ENCODE peak calls at places on chromosomes 16 and 17, in five cellular contexts. One of them, this sample, is unnamed.

GRCh38 chr16:25258856-25259179 is 1.2 kb upstream of the ZKSCAN2 start:
- DNase-seq in thoracic aorta: no peak
- DNase-seq in AG09309: no peak
- DNase-seq in heart left ventricle: no peak
- DNase-seq in cardiac muscle cell: no peak
- DNase-seq in this sample: no peak

GRCh38 chr17:40319651-40320550 is 10.9 kb downstream of the RARA start:
- DNase-seq in thoracic aorta: no peak
- DNase-seq in AG09309: no peak
- DNase-seq in heart left ventricle: no peak
- DNase-seq in cardiac muscle cell: no peak
- DNase-seq in this sample: no peak

GRCh38 chr16:83015871-83016270 is 389.1 kb downstream of the CDH13 start:
- DNase-seq in thoracic aorta: no peak
- DNase-seq in AG09309: peak
- DNase-seq in heart left ventricle: no peak
- DNase-seq in cardiac muscle cell: no peak
- DNase-seq in this sample: no peak

GRCh38 chr16:23508589-23509440 is 1.5 kb downstream of the GGA2 start:
- DNase-seq in thoracic aorta: no peak
- DNase-seq in AG09309: no peak
- DNase-seq in heart left ventricle: no peak
- DNase-seq in cardiac muscle cell: peak
- DNase-seq in this sample: no peak

GRCh38 chr17:62627904-62628603 is 584 bp downstream of the MRC2 start:
- DNase-seq in thoracic aorta: no peak
- DNase-seq in AG09309: no peak
- DNase-seq in heart left ventricle: peak
- DNase-seq in cardiac muscle cell: peak
- DNase-seq in this sample: peak

GRCh38 chr17:31439716-31440115 is 48.2 kb downstream of the RAB11FIP4 start:
- DNase-seq in thoracic aorta: no peak
- DNase-seq in AG09309: no peak
- DNase-seq in heart left ventricle: no peak
- DNase-seq in cardiac muscle cell: no peak
- DNase-seq in this sample: no peak

GRCh38 chr17:59804910-59805381 is 87.8 kb downstream of the TUBD1 start:
- DNase-seq in thoracic aorta: no peak
- DNase-seq in AG09309: no peak
- DNase-seq in heart left ventricle: no peak
- DNase-seq in cardiac muscle cell: no peak
- DNase-seq in this sample: no peak

GRCh38 chr16:19923396-19923795 is 38.7 kb upstream of the GPRC5B start:
- DNase-seq in thoracic aorta: no peak
- DNase-seq in AG09309: no peak
- DNase-seq in heart left ventricle: no peak
- DNase-seq in cardiac muscle cell: no peak
- DNase-seq in this sample: no peak

GRCh38 chr17:32541640-32542039 is 54.8 kb downstream of the CDK5R1 start:
- DNase-seq in thoracic aorta: no peak
- DNase-seq in AG09309: no peak
- DNase-seq in heart left ventricle: no peak
- DNase-seq in cardiac muscle cell: no peak
- DNase-seq in this sample: no peak

GRCh38 chr16:66928702-66929388 is 3.5 kb upstream of the RRAD start:
- DNase-seq in thoracic aorta: no peak
- DNase-seq in AG09309: no peak
- DNase-seq in heart left ventricle: no peak
- DNase-seq in cardiac muscle cell: peak
- DNase-seq in this sample: no peak

GRCh38 chr16:8963010-8963824 is 489 bp downstream of the USP7 start:
- DNase-seq in thoracic aorta: no peak
- DNase-seq in AG09309: no peak
- DNase-seq in heart left ventricle: peak
- DNase-seq in cardiac muscle cell: peak
- DNase-seq in this sample: no peak

GRCh38 chr16:27642753-27643152 is 92.8 kb downstream of the KATNIP start:
- DNase-seq in thoracic aorta: no peak
- DNase-seq in AG09309: no peak
- DNase-seq in heart left ventricle: no peak
- DNase-seq in cardiac muscle cell: no peak
- DNase-seq in this sample: no peak

GRCh38 chr17:76384222-76384986 is at the start of gene SPHK1:
- DNase-seq in thoracic aorta: no peak
- DNase-seq in AG09309: no peak
- DNase-seq in heart left ventricle: peak
- DNase-seq in cardiac muscle cell: peak
- DNase-seq in this sample: no peak

GRCh38 chr17:82051776-82052637 is at the start of the genes GPS1 and RFNG:
- DNase-seq in thoracic aorta: no peak
- DNase-seq in AG09309: no peak
- DNase-seq in heart left ventricle: peak
- DNase-seq in cardiac muscle cell: peak
- DNase-seq in this sample: no peak

GRCh38 chr16:52785653-52786052 is 238.7 kb upstream of the TOX3 start:
- DNase-seq in thoracic aorta: no peak
- DNase-seq in AG09309: no peak
- DNase-seq in heart left ventricle: no peak
- DNase-seq in cardiac muscle cell: no peak
- DNase-seq in this sample: no peak

GRCh38 chr17:72273301-72274056 is 152.7 kb downstream of the SOX9 start:
- DNase-seq in thoracic aorta: no peak
- DNase-seq in AG09309: no peak
- DNase-seq in heart left ventricle: no peak
- DNase-seq in cardiac muscle cell: no peak
- DNase-seq in this sample: no peak

GRCh38 chr16:67862623-67863583 is 9.9 kb upstream of the EDC4 start:
- DNase-seq in thoracic aorta: peak
- DNase-seq in AG09309: no peak
- DNase-seq in heart left ventricle: peak
- DNase-seq in cardiac muscle cell: peak
- DNase-seq in this sample: no peak

GRCh38 chr17:33038740-33039139 is 47.1 kb downstream of the SPACA3 start:
- DNase-seq in thoracic aorta: no peak
- DNase-seq in AG09309: no peak
- DNase-seq in heart left ventricle: peak
- DNase-seq in cardiac muscle cell: peak
- DNase-seq in this sample: peak

DNA sequence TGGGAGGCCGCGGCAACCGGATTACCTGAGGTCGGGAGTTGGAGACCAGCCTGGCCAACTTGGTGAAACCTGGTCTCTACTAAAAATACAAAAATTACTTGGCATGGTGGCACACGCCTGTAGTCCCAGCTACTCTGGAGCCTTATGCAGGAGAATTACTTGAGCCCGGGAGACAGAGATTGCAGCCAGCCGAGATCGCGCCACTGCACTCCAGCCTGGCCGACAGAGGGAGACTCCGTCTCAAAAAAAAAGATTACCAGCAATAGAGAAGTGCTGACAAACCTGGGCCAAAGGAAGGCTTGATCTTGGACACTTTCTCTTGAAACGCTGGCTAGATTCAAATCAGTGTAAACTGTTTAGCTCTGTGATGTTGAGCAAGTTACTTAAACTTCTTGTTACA is 4.3 kb downstream of the MT1H start:
- DNase-seq in thoracic aorta: no peak
- DNase-seq in AG09309: no peak
- DNase-seq in heart left ventricle: no peak
- DNase-seq in cardiac muscle cell: peak
- DNase-seq in this sample: no peak
- TF ChIP-seq CTCF in thoracic aorta: peak
- TF ChIP-seq CTCF in AG09309: peak
- TF ChIP-seq CTCF in heart left ventricle: peak
- TF ChIP-seq CTCF in cardiac muscle cell: peak
- TF ChIP-seq CTCF in this sample: no peak

GRCh38 chr17:51435641-51436091 is 175.3 kb downstream of the UTP18 start:
- DNase-seq in thoracic aorta: no peak
- DNase-seq in AG09309: no peak
- DNase-seq in heart left ventricle: no peak
- DNase-seq in cardiac muscle cell: peak
- DNase-seq in this sample: no peak
- TF ChIP-seq CTCF in thoracic aorta: no peak
- TF ChIP-seq CTCF in AG09309: peak
- TF ChIP-seq CTCF in heart left ventricle: peak
- TF ChIP-seq CTCF in cardiac muscle cell: peak
- TF ChIP-seq CTCF in this sample: no peak

GRCh38 chr17:80766290-80766689 is 221.7 kb downstream of the RPTOR start:
- DNase-seq in thoracic aorta: no peak
- DNase-seq in AG09309: no peak
- DNase-seq in heart left ventricle: no peak
- DNase-seq in cardiac muscle cell: no peak
- DNase-seq in this sample: no peak
- TF ChIP-seq CTCF in thoracic aorta: no peak
- TF ChIP-seq CTCF in AG09309: no peak
- TF ChIP-seq CTCF in heart left ventricle: no peak
- TF ChIP-seq CTCF in cardiac muscle cell: no peak
- TF ChIP-seq CTCF in this sample: no peak

GRCh38 chr16:86752582-86753175 is 174.3 kb downstream of the FOXL1 start:
- DNase-seq in thoracic aorta: no peak
- DNase-seq in AG09309: no peak
- DNase-seq in heart left ventricle: no peak
- DNase-seq in cardiac muscle cell: no peak
- DNase-seq in this sample: no peak

GRCh38 chr16:86753399-86753798 is 175.1 kb downstream of the FOXL1 start:
- DNase-seq in thoracic aorta: no peak
- DNase-seq in AG09309: no peak
- DNase-seq in heart left ventricle: no peak
- DNase-seq in cardiac muscle cell: no peak
- DNase-seq in this sample: no peak

GRCh38 chr16:86747761-86748160 is 169.4 kb downstream of the FOXL1 start:
- DNase-seq in thoracic aorta: no peak
- DNase-seq in AG09309: no peak
- DNase-seq in heart left ventricle: no peak
- DNase-seq in cardiac muscle cell: no peak
- DNase-seq in this sample: no peak

GRCh38 chr16:86748643-86749042 is 170.3 kb downstream of the FOXL1 start:
- DNase-seq in thoracic aorta: no peak
- DNase-seq in AG09309: no peak
- DNase-seq in heart left ventricle: no peak
- DNase-seq in cardiac muscle cell: no peak
- DNase-seq in this sample: no peak

GRCh38 chr16:86751081-86752030 is 173.0 kb downstream of the FOXL1 start:
- DNase-seq in thoracic aorta: peak
- DNase-seq in AG09309: peak
- DNase-seq in heart left ventricle: no peak
- DNase-seq in cardiac muscle cell: no peak
- DNase-seq in this sample: peak
- TF ChIP-seq CTCF in thoracic aorta: no peak
- TF ChIP-seq CTCF in AG09309: no peak
- TF ChIP-seq CTCF in heart left ventricle: no peak
- TF ChIP-seq CTCF in cardiac muscle cell: no peak
- TF ChIP-seq CTCF in this sample: no peak

GRCh38 chr16:30816769-30817168 is 29.8 kb upstream of the ZNF629 start:
- DNase-seq in thoracic aorta: no peak
- DNase-seq in AG09309: no peak
- DNase-seq in heart left ventricle: no peak
- DNase-seq in cardiac muscle cell: no peak
- DNase-seq in this sample: no peak

GRCh38 chr16:30820952-30821421 is 34.0 kb upstream of the ZNF629 start:
- DNase-seq in thoracic aorta: no peak
- DNase-seq in AG09309: no peak
- DNase-seq in heart left ventricle: no peak
- DNase-seq in cardiac muscle cell: no peak
- DNase-seq in this sample: no peak

DNA sequence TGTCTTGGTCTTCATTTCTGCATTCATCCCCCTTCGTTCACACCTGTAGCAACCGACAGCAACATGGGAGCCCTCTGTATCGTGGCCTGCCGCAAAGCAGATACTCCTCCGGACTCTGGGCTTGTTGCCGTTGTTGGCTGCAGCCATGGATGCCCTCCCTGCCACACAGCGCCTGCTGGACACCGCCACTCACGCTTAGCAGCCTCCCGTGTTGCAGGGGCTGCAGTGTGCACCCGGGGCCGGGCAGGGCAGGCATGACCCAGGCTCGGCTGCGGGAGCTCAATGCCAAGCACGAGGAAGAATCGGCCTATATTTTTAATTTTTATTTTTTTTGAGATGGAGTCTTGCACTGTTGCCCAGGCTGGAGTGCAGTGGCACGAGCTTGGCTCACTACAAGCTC is 34.9 kb upstream of the ZNF629 start:
- DNase-seq in thoracic aorta: no peak
- DNase-seq in AG09309: no peak
- DNase-seq in heart left ventricle: no peak
- DNase-seq in cardiac muscle cell: no peak
- DNase-seq in this sample: no peak
- TF ChIP-seq CTCF in thoracic aorta: no peak
- TF ChIP-seq CTCF in AG09309: no peak
- TF ChIP-seq CTCF in heart left ventricle: no peak
- TF ChIP-seq CTCF in cardiac muscle cell: no peak
- TF ChIP-seq CTCF in this sample: no peak

GRCh38 chr16:50324345-50324744 is 44.4 kb downstream of the BRD7 start:
- DNase-seq in thoracic aorta: no peak
- DNase-seq in AG09309: no peak
- DNase-seq in heart left ventricle: no peak
- DNase-seq in cardiac muscle cell: no peak
- DNase-seq in this sample: no peak

GRCh38 chr16:50322333-50322732 is 46.5 kb downstream of the BRD7 start:
- DNase-seq in thoracic aorta: no peak
- DNase-seq in AG09309: no peak
- DNase-seq in heart left ventricle: no peak
- DNase-seq in cardiac muscle cell: no peak
- DNase-seq in this sample: no peak

GRCh38 chr16:50326264-50326663 is 42.5 kb downstream of the BRD7 start:
- DNase-seq in thoracic aorta: no peak
- DNase-seq in AG09309: no peak
- DNase-seq in heart left ventricle: no peak
- DNase-seq in cardiac muscle cell: no peak
- DNase-seq in this sample: no peak

GRCh38 chr16:50320310-50320709 is 48.5 kb downstream of the BRD7 start:
- DNase-seq in thoracic aorta: no peak
- DNase-seq in AG09309: no peak
- DNase-seq in heart left ventricle: no peak
- DNase-seq in cardiac muscle cell: no peak
- DNase-seq in this sample: no peak

DNA sequence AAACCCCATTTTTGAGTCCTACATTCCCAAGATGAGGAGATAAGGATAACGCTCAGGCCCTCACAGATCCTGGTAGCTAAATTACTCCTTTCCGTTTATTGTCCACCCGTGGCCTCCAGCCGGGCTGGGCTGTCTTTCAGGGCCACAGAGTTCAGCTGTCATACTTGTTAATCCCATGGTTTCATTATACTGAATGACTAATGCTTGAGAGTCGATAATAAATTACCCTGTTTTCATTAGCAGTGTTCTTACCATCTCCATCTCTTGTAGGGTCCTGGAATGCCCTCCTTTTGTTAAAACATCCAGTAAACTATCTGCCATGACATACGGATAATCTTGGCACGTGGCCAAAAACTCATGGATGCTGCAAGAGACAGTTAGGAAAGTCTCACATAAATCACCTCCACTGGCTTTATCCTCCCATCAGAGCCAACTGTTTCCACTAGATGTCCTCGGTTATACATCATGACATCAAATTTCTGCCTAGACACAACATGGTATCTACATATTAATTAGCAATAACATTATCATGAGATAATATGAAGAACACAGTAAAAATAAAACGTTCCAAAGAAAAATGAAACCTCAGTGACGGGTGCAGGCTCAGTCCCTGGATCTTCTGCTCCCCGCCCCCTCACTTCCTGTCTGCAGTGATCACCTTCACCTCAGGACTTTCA is 45.3 kb downstream of the BRD7 start:
- DNase-seq in thoracic aorta: no peak
- DNase-seq in AG09309: no peak
- DNase-seq in heart left ventricle: no peak
- DNase-seq in cardiac muscle cell: no peak
- DNase-seq in this sample: no peak
- TF ChIP-seq CTCF in thoracic aorta: no peak
- TF ChIP-seq CTCF in AG09309: peak
- TF ChIP-seq CTCF in heart left ventricle: no peak
- TF ChIP-seq CTCF in cardiac muscle cell: peak
- TF ChIP-seq CTCF in this sample: peak

This sample was measured in AG09319.